ENCODE peak calls at places on chromosomes 16 and 17, in four cellular contexts. F is effector memory CD4-positive, alpha-beta T cell; V is activated naive CD8-positive, alpha-beta T cell treated with anti-CD3 and anti-CD28 coated beads, Interleukin-2, amount 50 U/mL, for 24 hours; D is activated CD8-positive, alpha-beta memory T cell treated with anti-CD3 and anti-CD28 coated beads for 48 hours. X is an unnamed sample.

GRCh38 chr16:4358236-4358635 is 7.1 kb upstream of the PAM16 start:
- DNase-seq in D (no peak), F (no peak), V (no peak), X (no peak)

GRCh38 chr16:73068546-73069401 is 20.8 kb upstream of the ZFHX3 start:
- DNase-seq in F (no peak), V (no peak), D (no peak), X (no peak)

GRCh38 chr17:47698749-47699535 is 5.0 kb downstream of the TBKBP1 start:
- DNase-seq in D (no peak), F (peak), V (peak), X (peak)

GRCh38 chr16:86553356-86553755 is 1.7 kb downstream of the MTHFSD start:
- DNase-seq in V (no peak), F (no peak), D (no peak), X (no peak)

GRCh38 chr16:69707920-69708683 is 18.3 kb downstream of the NQO1 start:
- DNase-seq in D (no peak), F (no peak), V (no peak), X (no peak)

GRCh38 chr16:79372504-79373184 is 227.9 kb downstream of the MAF start:
- DNase-seq in D (peak), V (peak), F (no peak), X (no peak)

GRCh38 chr16:85443116-85443515 is 170.0 kb upstream of the GSE1 start:
- DNase-seq in V (no peak), F (no peak), D (no peak), X (no peak)

GRCh38 chr16:70529051-70529777 is 5.6 kb downstream of the SF3B3 start:
- DNase-seq in V (no peak), F (no peak), D (no peak), X (no peak)

GRCh38 chr17:79918581-79919163 is 79.4 kb upstream of the CBX4 start:
- DNase-seq in D (no peak), V (no peak), F (no peak), X (no peak)